ENCODE peak calls at places on chromosomes 2 and 18, in six cellular contexts. C is A549, E is HepG2, P is endothelial cell of umbilical vein, Q is K562, Y is GM12878. A is an unnamed sample.

GRCh38 chr2:178404380-178404767 is 46.6 kb downstream of the PRKRA start:
- DNase-seq in C (no peak), E (no peak), P (peak), Q (peak), Y (peak), A (peak)

GRCh38 chr2:233821196-233821595 is 33.1 kb downstream of the HJURP start:
- DNase-seq in C (no peak), E (no peak), P (no peak), Q (no peak), Y (no peak), A (no peak)

GRCh38 chr2:69390001-69390400 is 3.0 kb upstream of the GFPT1 start:
- DNase-seq in C (no peak), E (no peak), P (no peak), Q (no peak), Y (no peak), A (no peak)

GRCh38 chr18:10519999-10520935 is 5.6 kb upstream of the NAPG start:
- DNase-seq in C (peak), E (peak), P (peak), Q (peak), Y (peak), A (peak)

GRCh38 chr2:205929445-205930027 is 156.4 kb downstream of the INO80D start:
- DNase-seq in C (no peak), E (peak), P (no peak), Q (no peak), Y (no peak), A (no peak)

GRCh38 chr2:68741238-68741637 is 6.6 kb downstream of the ARHGAP25 start:
- DNase-seq in C (no peak), E (no peak), P (no peak), Q (no peak), Y (no peak), A (peak)

GRCh38 chr18:25399554-25399953 is 47.6 kb upstream of the ZNF521 start:
- DNase-seq in C (no peak), E (no peak), P (no peak), Q (no peak), Y (no peak), A (no peak)

GRCh38 chr2:100411841-100412292 is 5.6 kb downstream of the CHST10 start:
- DNase-seq in C (no peak), E (no peak), P (no peak), Q (no peak), Y (no peak), A (no peak)

GRCh38 chr2:119455066-119455718 is 23.5 kb downstream of the TMEM37 start:
- DNase-seq in C (no peak), E (no peak), P (peak), Q (no peak), Y (no peak), A (no peak)

GRCh38 chr18:74217476-74218143 is 69.3 kb downstream of the TIMM21 start:
- DNase-seq in C (no peak), E (no peak), P (no peak), Q (no peak), Y (no peak), A (peak)

GRCh38 chr2:222835142-222835822 is 25.6 kb upstream of the ACSL3 start:
- DNase-seq in C (no peak), E (no peak), P (no peak), Q (no peak), Y (no peak), A (no peak)

GRCh38 chr2:57981369-57981768 is 65.2 kb upstream of the VRK2 start:
- DNase-seq in C (peak), E (no peak), P (no peak), Q (no peak), Y (no peak), A (no peak)

GRCh38 chr18:3706279-3707097 is 256.5 kb downstream of the TGIF1 start:
- DNase-seq in C (no peak), E (no peak), P (no peak), Q (peak), Y (no peak), A (peak)
- TF ChIP-seq POLR2A in C (no peak), E (no peak), P (no peak), Q (no peak), Y (no peak), A (no peak)

GRCh38 chr2:33437815-33438214 is 38.6 kb upstream of the RASGRP3 start:
- DNase-seq in C (no peak), E (no peak), P (no peak), Q (no peak), Y (no peak), A (no peak)

GRCh38 chr2:33435518-33435917 is 40.9 kb upstream of the RASGRP3 start:
- DNase-seq in C (no peak), E (no peak), P (no peak), Q (no peak), Y (no peak), A (no peak)

GRCh38 chr2:33436083-33436482 is 40.4 kb upstream of the RASGRP3 start:
- DNase-seq in C (no peak), E (no peak), P (peak), Q (no peak), Y (no peak), A (no peak)

GRCh38 chr2:33433279-33434235 is 42.9 kb upstream of the RASGRP3 start:
- DNase-seq in C (no peak), E (no peak), P (peak), Q (no peak), Y (no peak), A (no peak)

DNA sequence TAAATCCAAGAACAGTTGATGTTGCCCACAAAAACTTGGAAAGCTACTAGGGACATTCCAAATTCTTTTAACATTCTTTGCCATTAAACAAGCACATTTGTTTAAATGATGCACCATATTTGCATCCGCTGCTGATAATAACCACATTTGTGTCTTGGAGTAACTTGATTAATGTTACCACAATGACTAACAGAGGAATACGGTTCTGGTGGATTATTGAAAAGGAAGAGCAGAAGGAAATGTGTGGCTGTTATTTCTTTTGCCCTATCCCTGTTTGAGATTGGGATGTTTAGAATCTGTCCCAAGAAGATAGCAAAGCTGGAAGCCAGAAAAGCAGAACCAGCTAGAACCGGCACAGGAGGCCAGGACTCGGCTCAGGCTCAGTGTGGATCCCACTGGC is 39.2 kb upstream of the RASGRP3 start:
- DNase-seq in C (no peak), E (no peak), P (peak), Q (peak), Y (no peak), A (no peak)
- TF ChIP-seq MYC in C (no peak), E (no peak), P (no peak), Q (no peak), Y (no peak), A (no peak)

GRCh38 chr2:174486614-174487535 is at the start of gene GPR155:
- DNase-seq in C (peak), E (peak), P (peak), Q (peak), Y (peak), A (peak)
- TF ChIP-seq POLR2A in C (peak), E (peak), P (peak), Q (peak), Y (peak), A (peak)

DNA sequence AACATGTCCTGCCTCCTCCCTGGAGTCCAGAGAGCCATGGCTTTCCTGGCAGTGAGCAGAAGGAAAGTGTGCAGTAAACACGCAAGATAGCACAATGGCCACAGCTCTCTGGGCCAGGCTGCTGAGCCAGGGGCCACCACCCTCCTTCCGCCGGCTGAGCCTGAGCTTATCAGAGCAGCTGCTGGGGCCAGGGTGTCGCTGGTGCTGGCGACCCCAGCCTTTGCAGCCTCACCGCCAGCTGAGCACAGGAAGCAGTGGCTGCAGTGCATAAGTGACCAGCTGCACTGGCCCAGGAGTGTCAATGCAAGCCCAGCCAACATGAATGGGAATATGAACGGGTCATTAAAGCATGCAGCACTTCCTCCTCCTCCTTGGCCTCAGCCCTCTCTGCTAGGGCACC is 172.0 kb downstream of the ZFP36L2 start:
- DNase-seq in C (no peak), E (no peak), P (peak), Q (peak), Y (no peak), A (no peak)
- TF ChIP-seq MYC in C (no peak), E (no peak), P (no peak), Q (no peak), Y (no peak), A (no peak)

GRCh38 chr2:241216211-241216761 is 27.8 kb downstream of the ANO7 start:
- DNase-seq in C (no peak), E (no peak), P (no peak), Q (no peak), Y (no peak), A (no peak)
- TF ChIP-seq POLR2A in C (no peak), E (no peak), P (no peak), Q (no peak), Y (no peak), A (no peak)

DNA sequence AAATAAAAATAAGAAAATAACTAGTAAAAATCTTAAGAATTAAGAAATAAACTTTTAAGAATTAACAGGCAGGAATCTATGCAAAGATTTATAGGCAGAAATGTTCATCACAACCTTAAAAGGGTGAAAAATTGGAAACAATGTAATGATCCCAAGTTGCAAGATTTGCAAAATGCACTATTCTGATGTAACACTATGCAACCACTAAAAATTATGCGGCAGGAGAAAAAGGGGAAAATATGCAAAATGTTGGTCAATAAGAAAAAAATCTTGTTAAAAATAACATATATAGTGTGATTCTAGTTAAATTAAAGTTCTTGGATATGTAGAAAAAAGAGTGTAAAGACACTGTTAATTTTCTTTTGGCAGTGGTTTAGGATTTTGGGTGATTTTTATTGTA is 132.8 kb downstream of the UPP2 start:
- DNase-seq in C (no peak), E (no peak), P (no peak), Q (no peak), Y (no peak), A (no peak)
- TF ChIP-seq MYC in C (no peak), E (no peak), P (no peak), Q (no peak), Y (no peak), A (no peak)

A was measured in NB4.